ENCODE peak calls at places on chromosomes 6 and 20, in seven cellular contexts. X is NCI-H774; O is retina; R is GM03348; Z is GM04504; E is activated CD4-positive, alpha-beta T cell treated with anti-CD3 and anti-CD28 coated beads, Interleukin-2, amount 50 U/mL, for 4 hours; C is coronary artery. S is an unnamed sample.

GRCh38 chr20:37590938-37591490 is 63.3 kb upstream of the BLCAP start:
- DNase-seq in X (no peak), O (no peak), R (no peak), Z (no peak), E (no peak), C (no peak), S (no peak)

GRCh38 chr6:32369678-32370077 is 2.0 kb downstream of the TSBP1 start:
- DNase-seq in X (no peak), O (no peak), R (peak; percentile 59), Z (peak; percentile 81), E (no peak), C (no peak), S (peak; percentile 46)

GRCh38 chr20:16419138-16419715 is 154.0 kb downstream of the KIF16B start:
- DNase-seq in X (no peak), O (no peak), R (no peak), Z (no peak), E (no peak), C (no peak), S (no peak)

GRCh38 chr6:36493859-36494258 is 51.1 kb downstream of the KCTD20 start:
- DNase-seq in X (no peak), O (no peak), R (peak; percentile 36), Z (no peak), E (no peak), C (no peak), S (no peak)

GRCh38 chr6:87763276-87763675 is 61.2 kb upstream of the AKIRIN2 start:
- DNase-seq in X (no peak), O (no peak), R (no peak), Z (no peak), E (no peak), C (no peak), S (no peak)

GRCh38 chr20:19851863-19852262 is 93.8 kb downstream of the RIN2 start:
- DNase-seq in X (no peak), O (no peak), R (no peak), Z (no peak), E (no peak), C (no peak), S (no peak)

GRCh38 chr6:45959534-45960195 is 56.0 kb downstream of the CLIC5 start:
- DNase-seq in X (peak; percentile 77), O (no peak), R (no peak), Z (no peak), E (no peak), C (no peak), S (no peak)

GRCh38 chr6:36851149-36851614 is 11.9 kb upstream of the CPNE5 start:
- DNase-seq in X (peak; percentile 35), O (peak; percentile 86), R (peak; percentile 70), Z (peak; percentile 71), E (no peak), C (no peak), S (peak; percentile 44)

GRCh38 chr6:15255481-15256414 is 9.9 kb downstream of the JARID2 start:
- DNase-seq in X (no peak), O (no peak), R (no peak), Z (no peak), E (no peak), C (no peak), S (no peak)

GRCh38 chr6:31784270-31784925 is 7.3 kb upstream of the VWA7 start:
- DNase-seq in X (no peak), O (no peak), R (no peak), Z (no peak), E (no peak), C (no peak), S (no peak)

GRCh38 chr6:110357696-110358535 is at the start of gene METTL24:
- DNase-seq in X (peak; percentile 71), O (peak; percentile 67), R (peak; percentile 55), Z (no peak), E (no peak), C (no peak), S (no peak)

GRCh38 chr20:57002066-57002570 is 264.3 kb downstream of the BMP7 start:
- DNase-seq in X (no peak), O (no peak), R (no peak), Z (no peak), E (no peak), C (no peak), S (no peak)

GRCh38 chr6:19805146-19805515 is 32.0 kb upstream of the ID4 start:
- DNase-seq in X (no peak), O (no peak), R (no peak), Z (no peak), E (no peak), C (no peak), S (no peak)

GRCh38 chr6:18634912-18635311 is 247.8 kb downstream of the RNF144B start:
- DNase-seq in X (no peak), O (no peak), R (no peak), Z (no peak), E (no peak), C (no peak), S (no peak)

GRCh38 chr6:1536526-1537429 is 72.9 kb upstream of the FOXC1 start:
- DNase-seq in X (no peak), O (no peak), R (no peak), Z (no peak), E (no peak), C (no peak), S (no peak)

GRCh38 chr6:43292763-43293318 is 5.2 kb upstream of the SLC22A7 start:
- DNase-seq in X (no peak), O (no peak), R (no peak), Z (no peak), E (no peak), C (no peak), S (no peak)

GRCh38 chr20:49964964-49965780 is 17.6 kb upstream of the SNAI1 start:
- DNase-seq in X (peak; percentile 22), O (peak; percentile 33), R (no peak), Z (no peak), E (no peak), C (no peak), S (no peak)